ENCODE peak calls at places on chromosomes 16 and 17, in five cellular contexts. L, D, K, N and Z are unnamed samples.

GRCh38 chr16:14375132-14375491 is 254.9 kb downstream of the PARN start:
- DNase-seq in K (no peak), N (no peak), L (no peak), D (no peak), Z (no peak)

GRCh38 chr17:34616148-34616547 is 36.8 kb downstream of the TMEM132E start:
- DNase-seq in L (peak), D (no peak), K (no peak), N (no peak), Z (no peak)

GRCh38 chr16:86069736-86070298 is 170.9 kb downstream of the IRF8 start:
- DNase-seq in N (no peak), L (no peak), K (no peak), D (no peak), Z (no peak)

GRCh38 chr16:67445441-67445912 is 14.6 kb downstream of the HSD11B2 start:
- DNase-seq in L (no peak), N (no peak), K (no peak), D (no peak), Z (no peak)

GRCh38 chr17:42132941-42133340 is 10.3 kb downstream of the HSPB9 start:
- DNase-seq in D (no peak), L (no peak), N (peak), K (no peak), Z (peak)

GRCh38 chr16:30368122-30368791 is 2.0 kb downstream of the TBC1D10B start:
- DNase-seq in N (no peak), D (no peak), K (no peak), L (no peak), Z (no peak)

GRCh38 chr16:2520784-2521577 is 810 bp downstream of the AMDHD2 start:
- DNase-seq in K (no peak), D (peak), N (peak), L (no peak), Z (no peak)

GRCh38 chr17:4858880-4859260 is 25.7 kb downstream of the MINK1 start:
- DNase-seq in N (no peak), K (no peak), L (no peak), D (no peak), Z (no peak)

GRCh38 chr16:50763211-50763610 is 21.3 kb downstream of the CYLD start:
- DNase-seq in D (no peak), N (no peak), L (no peak), K (no peak), Z (no peak)

GRCh38 chr16:11432856-11433395 is 87.7 kb downstream of the RMI2 start:
- DNase-seq in D (no peak), N (no peak), K (no peak), L (no peak), Z (no peak)

GRCh38 chr17:18951941-18952842 is at the start of gene SLC5A10:
- DNase-seq in K (no peak), D (no peak), L (no peak), N (no peak), Z (peak)

GRCh38 chr17:37698132-37698615 is 46.7 kb downstream of the HNF1B start:
- DNase-seq in D (no peak), K (no peak), L (no peak), N (no peak), Z (no peak)

GRCh38 chr17:19364699-19365498 is 2.4 kb upstream of the B9D1 start:
- DNase-seq in D (no peak), N (no peak), K (no peak), L (peak), Z (peak)

GRCh38 chr17:14337596-14338079 is 36.8 kb downstream of the HS3ST3B1 start:
- DNase-seq in D (no peak), N (no peak), K (no peak), L (no peak), Z (no peak)

GRCh38 chr16:66581246-66581952 is 2.1 kb downstream of the CMTM2 start:
- DNase-seq in L (no peak), K (no peak), D (no peak), N (no peak), Z (no peak)

GRCh38 chr16:14309001-14309886 is 238.1 kb downstream of the MRTFB start:
- DNase-seq in L (no peak), N (no peak), K (no peak), D (peak), Z (no peak)

GRCh38 chr16:66620419-66620775 is 15.9 kb downstream of the CMTM3 start:
- DNase-seq in N (no peak), K (no peak), L (no peak), D (no peak), Z (no peak)

GRCh38 chr16:15440852-15441251 is 6.5 kb downstream of the BMERB1 start:
- DNase-seq in D (no peak), N (no peak), K (no peak), L (no peak), Z (no peak)

GRCh38 chr16:6032438-6032837 is 934.8 kb upstream of the EEF2KMT start:
- DNase-seq in N (no peak), L (no peak), K (no peak), D (no peak), Z (no peak)

GRCh38 chr17:81576621-81577277 is 24.6 kb upstream of the FAAP100 start:
- DNase-seq in L (no peak), K (no peak), D (no peak), N (no peak), Z (no peak)

GRCh38 chr16:10561425-10561824 is 19.0 kb downstream of the EMP2 start:
- DNase-seq in D (no peak), K (no peak), N (no peak), L (no peak), Z (no peak)

GRCh38 chr17:19288453-19288852 is 51.3 kb downstream of the EPN2 start:
- DNase-seq in N (no peak), L (peak), K (no peak), D (no peak), Z (no peak)

GRCh38 chr17:67801626-67802175 is 23.6 kb upstream of the BPTF start:
- DNase-seq in K (no peak), N (no peak), L (no peak), D (no peak), Z (no peak)

DNA sequence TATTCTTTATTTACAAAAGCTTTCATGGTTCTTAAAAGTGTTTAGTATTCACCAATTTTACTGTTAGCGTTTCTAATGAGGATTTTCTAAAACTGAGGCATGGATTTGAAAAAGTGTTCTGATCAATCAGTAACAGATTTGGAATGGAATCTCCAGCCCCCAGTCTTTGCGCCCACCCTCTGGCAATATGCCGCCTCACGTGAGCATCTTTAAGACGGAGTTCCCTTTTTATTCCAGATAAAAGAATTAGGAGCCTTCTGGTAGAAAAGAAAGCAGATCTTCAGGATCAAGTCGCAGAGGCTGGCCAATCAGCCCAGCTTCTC is 1.1 kb downstream of the TBC1D16 start:
- DNase-seq in N (no peak), D (no peak), L (no peak), K (no peak), Z (no peak)
- H3K27ac ChIP-seq in N (no peak), D (no peak), L (no peak), K (peak), Z (no peak)

GRCh38 chr17:73667184-73667959 is 23.1 kb upstream of the SDK2 start:
- DNase-seq in N (no peak), D (peak), L (no peak), K (no peak), Z (no peak)

GRCh38 chr17:73658821-73659220 is 14.6 kb upstream of the SDK2 start:
- DNase-seq in K (no peak), L (no peak), N (no peak), D (no peak), Z (no peak)

DNA sequence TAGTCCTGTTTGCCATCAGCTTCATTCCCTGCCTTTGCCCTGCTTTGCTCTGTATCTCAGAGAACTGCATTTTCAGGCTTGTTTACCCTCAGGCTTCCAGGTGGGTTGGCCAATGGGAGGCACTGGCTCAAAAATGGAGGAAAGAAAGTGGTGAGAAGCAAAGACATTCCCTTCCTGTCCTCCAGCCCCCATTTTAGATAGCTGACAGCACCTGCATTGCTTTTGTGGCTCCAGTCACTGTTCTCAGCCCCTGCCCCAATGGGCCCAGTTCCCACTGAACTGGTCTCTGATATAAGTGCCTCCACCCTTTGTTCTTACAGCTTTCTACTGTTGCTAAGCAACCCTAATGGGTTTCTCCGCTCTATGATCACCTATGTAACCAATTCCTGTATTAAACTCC is 19.4 kb upstream of the SDK2 start:
- DNase-seq in L (no peak), D (no peak), K (no peak), N (no peak), Z (no peak)
- H3K4me3 ChIP-seq in L (no peak), D (no peak), K (no peak), N (no peak), Z (no peak)

GRCh38 chr17:31510273-31511175 is 119.0 kb downstream of the RAB11FIP4 start:
- DNase-seq in N (no peak), D (peak), L (no peak), K (no peak), Z (peak)
- H3K27ac ChIP-seq in N (peak), D (peak), L (no peak), K (no peak), Z (peak)

GRCh38 chr17:15998031-15998574 is 1.4 kb downstream of the ZSWIM7 start:
- DNase-seq in D (no peak), L (no peak), K (no peak), N (no peak), Z (no peak)
- H3K4me3 ChIP-seq in D (no peak), L (no peak), K (no peak), N (peak), Z (peak)

GRCh38 chr17:40511136-40511535 is 9.7 kb upstream of the TNS4 start:
- DNase-seq in L (no peak), K (no peak), N (no peak), D (no peak), Z (no peak)
- H3K27ac ChIP-seq in L (no peak), K (no peak), N (no peak), D (no peak), Z (no peak)

DNA sequence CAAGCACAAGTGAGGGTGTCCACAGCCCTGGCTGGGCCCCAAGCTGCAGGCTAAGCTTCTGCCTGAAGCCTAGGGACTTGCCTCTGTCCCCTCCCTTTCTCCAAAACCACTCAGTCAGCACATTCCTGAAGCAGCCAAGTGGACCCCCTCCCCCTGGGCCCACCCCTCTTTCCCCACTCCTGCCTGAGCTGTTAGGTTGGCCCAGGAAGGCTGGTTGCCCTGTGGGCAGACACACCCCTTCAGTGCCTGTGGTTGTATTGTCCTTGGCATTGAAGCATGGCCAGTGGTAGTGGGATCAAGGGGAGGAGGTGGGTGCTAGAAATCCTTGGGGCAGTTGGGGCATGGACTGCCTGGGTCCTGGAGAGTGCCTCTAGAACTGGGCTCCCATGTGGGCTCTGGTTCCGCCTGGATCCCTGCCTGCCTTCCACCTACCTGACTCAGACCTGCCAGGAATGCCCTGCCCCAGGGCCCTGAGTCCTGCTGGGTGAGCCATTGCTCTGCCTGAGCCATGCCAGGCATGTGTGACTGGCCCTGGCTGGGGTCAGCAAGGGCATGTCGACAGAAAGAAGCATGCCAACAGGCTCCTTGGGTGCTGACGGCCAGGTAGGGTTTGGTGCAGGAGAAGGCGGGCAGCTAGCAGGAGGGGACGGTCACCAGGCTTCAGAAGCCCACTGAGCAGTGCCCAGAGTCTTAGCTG is 2.1 kb downstream of the TRAF4 start:
- DNase-seq in K (no peak), L (no peak), D (no peak), N (peak), Z (no peak)
- H3K4me3 ChIP-seq in K (peak), L (peak), D (no peak), N (peak), Z (peak)

GRCh38 chr17:51128089-51128488 is 7.4 kb upstream of the SPAG9 start:
- DNase-seq in D (no peak), N (no peak), L (no peak), K (no peak), Z (no peak)

GRCh38 chr17:51135956-51136355 is 15.3 kb upstream of the SPAG9 start:
- DNase-seq in D (no peak), L (no peak), K (no peak), N (no peak), Z (no peak)

DNA sequence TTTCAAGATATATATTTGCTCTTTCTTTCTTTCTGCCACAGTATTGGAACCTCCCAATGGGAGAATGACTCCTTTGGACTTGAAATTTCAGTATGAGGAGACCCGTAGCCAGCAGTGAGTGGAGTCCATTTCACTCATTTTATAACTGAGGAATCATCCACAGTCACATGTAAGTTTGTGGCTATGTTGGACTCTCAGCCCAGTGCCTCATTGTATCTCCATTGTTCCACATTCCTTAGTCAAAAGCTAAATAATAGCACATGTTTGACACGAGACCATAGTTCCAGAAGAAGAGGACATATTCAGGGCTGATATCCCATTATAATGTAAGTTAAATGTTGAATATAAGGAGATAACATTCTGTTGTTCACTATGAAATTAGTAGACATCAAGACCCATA is 12.7 kb upstream of the SPAG9 start:
- DNase-seq in K (no peak), N (no peak), D (no peak), L (no peak), Z (no peak)
- H3K27ac ChIP-seq in K (no peak), N (no peak), D (no peak), L (no peak), Z (no peak)

DNA sequence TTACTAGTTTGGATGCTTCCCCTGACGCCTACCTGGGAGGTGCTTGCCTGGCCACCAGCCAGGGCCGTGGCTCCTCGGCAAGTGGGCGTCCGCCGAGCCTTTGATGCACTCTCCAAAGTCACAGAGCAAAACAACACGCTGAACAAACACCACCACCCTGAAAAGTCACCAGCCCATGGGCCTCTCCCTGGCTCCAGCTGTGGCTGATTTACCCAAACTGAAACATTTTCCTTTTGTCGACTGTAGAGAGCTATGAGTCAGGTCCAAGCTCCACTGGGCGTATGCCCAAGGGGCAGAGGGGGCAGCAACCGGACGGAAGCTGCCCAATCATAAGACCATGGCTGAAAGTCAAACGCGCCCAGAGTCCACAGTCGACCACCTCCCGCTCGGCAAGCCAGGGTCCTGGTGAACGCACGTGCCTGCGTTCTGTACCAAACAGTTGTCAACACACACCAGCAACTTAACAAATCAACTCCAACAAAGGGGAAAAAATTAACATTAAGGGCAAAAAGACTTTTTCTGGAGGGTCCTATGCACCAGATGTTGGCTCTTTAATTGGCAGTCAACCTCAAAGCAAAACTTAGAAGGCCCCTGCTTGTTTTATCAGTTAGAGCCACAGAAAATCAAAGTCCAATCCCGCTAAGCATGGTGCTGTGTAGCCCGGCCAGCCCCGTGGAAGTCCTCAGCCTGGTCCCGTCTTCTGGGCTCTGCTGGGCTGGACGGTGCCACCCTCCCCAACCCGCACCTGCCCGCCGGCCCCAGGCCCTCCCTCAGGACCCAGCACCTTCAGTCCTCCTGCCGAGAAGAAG is 47.3 kb downstream of the TBC1D16 start:
- DNase-seq in L (no peak), K (no peak), D (no peak), N (peak), Z (no peak)
- H3K4me3 ChIP-seq in L (no peak), K (no peak), D (no peak), N (no peak), Z (no peak)